ENCODE peak calls at places on chromosomes 13 and 19, in six cellular contexts. S is transverse colon, R is tibial nerve, U is endothelial cell, F is lower leg skin, M is tibial artery. D is an unnamed sample.

GRCh38 chr13:75633285-75633684 is 2.8 kb upstream of the LMO7 start:
- DNase-seq in F (no peak), R (no peak), M (no peak), U (no peak), S (no peak), D (no peak)

GRCh38 chr13:61546413-61546812 is 130.8 kb upstream of the PCDH20 start:
- DNase-seq in R (no peak), U (no peak), M (no peak), F (no peak), S (no peak), D (no peak)

GRCh38 chr13:27826379-27827353 is 34.4 kb downstream of the GSX1 start:
- DNase-seq in U (peak), S (peak), M (peak), F (peak), R (peak), D (peak)

GRCh38 chr19:44988896-44989563 is 12.2 kb upstream of the RELB start:
- DNase-seq in U (peak), R (peak), S (peak), F (peak), M (peak), D (peak)

GRCh38 chr13:30108913-30109237 is 198.5 kb downstream of the KATNAL1 start:
- DNase-seq in R (no peak), M (no peak), U (no peak), S (peak), F (no peak), D (no peak)

GRCh38 chr13:114112826-114113322 is 19.5 kb downstream of the RASA3 start:
- DNase-seq in S (peak), R (no peak), M (peak), U (no peak), F (peak), D (no peak)

GRCh38 chr19:47582320-47582909 is 9.5 kb upstream of the ZNF541 start:
- DNase-seq in U (no peak), S (no peak), M (no peak), R (no peak), F (no peak), D (no peak)

GRCh38 chr13:75316427-75316826 is 165.5 kb downstream of the TBC1D4 start:
- DNase-seq in R (no peak), M (no peak), S (no peak), U (no peak), F (no peak), D (no peak)

GRCh38 chr13:95749545-95749944 is 72.6 kb downstream of the DNAJC3 start:
- DNase-seq in U (no peak), S (no peak), M (no peak), F (no peak), R (no peak), D (no peak)

GRCh38 chr13:102569488-102569887 is 27.3 kb upstream of the TPP2 start:
- DNase-seq in M (no peak), S (no peak), R (no peak), U (no peak), F (no peak), D (no peak)

GRCh38 chr13:44191504-44192171 is 182.0 kb upstream of the SERP2 start:
- DNase-seq in R (peak), F (peak), U (peak), S (peak), M (peak), D (no peak)

GRCh38 chr19:12733369-12733896 is 1.1 kb downstream of the TRIR start:
- DNase-seq in F (no peak), S (no peak), M (no peak), U (no peak), R (no peak), D (no peak)

GRCh38 chr13:69292789-69293425 is 814.7 kb upstream of the ATXN8OS start:
- DNase-seq in S (no peak), F (no peak), R (no peak), U (no peak), M (no peak), D (no peak)

GRCh38 chr13:84917252-84917878 is 881.9 kb downstream of the SLITRK6 start:
- DNase-seq in M (no peak), F (no peak), R (no peak), S (no peak), U (no peak), D (no peak)

GRCh38 chr19:5282926-5283325 is 57.7 kb downstream of the PTPRS start:
- DNase-seq in S (no peak), R (peak), U (no peak), M (peak), F (no peak), D (no peak)

GRCh38 chr13:23806874-23807522 is 82.2 kb downstream of the MIPEP start:
- DNase-seq in S (no peak), U (no peak), F (no peak), M (no peak), R (no peak), D (no peak)

GRCh38 chr19:52602931-52603330 is 32.8 kb downstream of the ZNF701 start:
- DNase-seq in F (no peak), S (no peak), M (no peak), R (no peak), U (no peak), D (no peak)

GRCh38 chr19:52603558-52604207 is 33.6 kb downstream of the ZNF701 start:
- DNase-seq in M (no peak), S (no peak), U (no peak), R (no peak), F (peak), D (no peak)

GRCh38 chr19:52599241-52599640 is 29.2 kb downstream of the ZNF701 start:
- DNase-seq in R (no peak), M (no peak), S (no peak), U (no peak), F (no peak), D (no peak)

GRCh38 chr19:52600639-52601024 is 30.5 kb downstream of the ZNF701 start:
- DNase-seq in F (peak), S (peak), M (peak), R (no peak), U (peak), D (no peak)

GRCh38 chr19:52601025-52601973 is 31.2 kb downstream of the ZNF701 start:
- DNase-seq in F (peak), S (peak), R (peak), M (peak), U (peak), D (peak)
- TF ChIP-seq CTCF in F (no peak), S (peak), R (peak), M (peak), U (peak), D (no peak)

DNA sequence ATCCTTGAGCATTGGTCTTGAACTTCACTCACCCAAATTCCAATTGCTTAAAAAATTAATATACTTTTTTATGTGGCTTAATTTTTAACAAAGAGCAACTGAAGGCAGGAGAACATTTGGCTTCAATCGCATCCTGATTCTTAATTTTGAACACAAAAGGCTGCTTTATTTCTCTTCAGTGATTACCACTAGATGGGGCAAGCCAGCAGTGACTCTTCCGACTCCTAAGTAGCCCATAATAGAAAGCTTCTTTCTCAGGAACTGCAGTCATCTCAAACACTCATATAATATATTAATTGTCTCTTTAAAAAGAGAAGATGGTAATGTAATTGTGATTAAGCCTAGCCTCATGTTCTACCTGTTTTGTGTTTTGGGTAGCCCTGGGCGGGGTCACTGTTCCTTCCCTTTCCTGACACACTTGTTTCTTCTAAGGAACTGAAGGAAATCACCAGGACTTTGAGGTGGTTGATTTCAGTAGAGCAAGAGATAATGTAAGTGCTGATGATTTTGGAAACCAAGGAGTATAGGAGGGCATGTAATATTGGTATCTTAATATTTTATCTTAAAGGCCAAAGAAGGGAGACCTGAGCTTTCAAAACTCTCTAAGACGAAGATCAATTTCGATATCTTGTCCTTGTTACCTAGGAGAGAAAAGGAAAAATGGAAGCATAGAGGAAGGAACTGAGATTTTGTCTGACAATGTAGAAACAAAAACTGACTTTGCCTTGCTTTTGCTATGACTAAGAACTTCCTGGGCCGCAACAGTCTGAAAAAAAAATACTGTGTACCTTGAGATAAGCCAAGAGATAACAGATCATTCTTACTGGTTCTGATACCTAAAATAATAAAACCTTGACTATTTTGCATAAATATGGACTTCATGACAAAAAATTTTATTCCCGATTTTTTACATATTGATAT is 73.1 kb downstream of the TNFSF13B start:
- DNase-seq in U (no peak), F (no peak), M (no peak), S (no peak), R (no peak), D (no peak)
- TF ChIP-seq CTCF in U (no peak), F (no peak), M (peak), S (no peak), R (peak), D (no peak)

GRCh38 chr19:17737690-17738153 is 13.6 kb upstream of the FCHO1 start:
- DNase-seq in U (no peak), F (no peak), M (no peak), S (no peak), R (no peak), D (no peak)
- TF ChIP-seq CTCF in U (no peak), F (no peak), M (no peak), S (no peak), R (no peak), D (no peak)

DNA sequence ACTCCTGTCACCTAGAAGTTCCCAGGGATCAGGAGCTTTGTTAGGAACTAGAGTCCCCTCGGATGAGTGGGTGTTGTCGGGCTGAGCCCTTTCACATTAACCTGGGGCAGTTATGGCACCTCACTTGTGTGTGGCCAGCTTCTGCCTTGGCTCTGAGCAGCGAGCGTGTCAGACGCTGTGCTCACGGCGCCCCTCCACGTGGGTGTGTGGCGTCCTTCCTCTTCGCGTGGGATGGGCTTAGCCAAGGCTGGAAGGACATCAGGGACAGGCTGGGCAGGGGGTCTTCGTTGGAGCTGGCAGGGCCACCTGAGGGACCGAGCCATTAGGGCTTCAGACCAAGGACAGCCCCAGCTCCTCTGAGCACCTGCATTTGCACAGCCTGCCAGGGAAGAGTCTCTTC is 23.4 kb downstream of the DOT1L start:
- DNase-seq in F (no peak), U (no peak), M (no peak), S (no peak), R (no peak), D (no peak)
- TF ChIP-seq CTCF in F (no peak), U (no peak), M (no peak), S (no peak), R (no peak), D (no peak)

D was measured in omental fat pad.